ENCODE peak calls at places on chromosomes 1 and 21, in four cellular contexts. One of them, this sample, is unnamed.

GRCh38 chr21:46425566-46425965 is 33.1 kb upstream of the DIP2A start:
- DNase-seq in brain microvascular endothelial cell: no peak
- DNase-seq in astrocyte of the spinal cord: no peak
- DNase-seq in astrocyte of the cerebellum: no peak
- DNase-seq in this sample: no peak

GRCh38 chr1:42133809-42134526 is 19.2 kb upstream of the GUCA2B start:
- DNase-seq in astrocyte of the cerebellum: no peak
- DNase-seq in astrocyte of the spinal cord: no peak
- DNase-seq in brain microvascular endothelial cell: no peak
- DNase-seq in this sample: no peak

GRCh38 chr21:43207868-43208267 is 39.1 kb downstream of the CRYAA start:
- DNase-seq in astrocyte of the cerebellum: no peak
- DNase-seq in astrocyte of the spinal cord: no peak
- DNase-seq in brain microvascular endothelial cell: no peak
- DNase-seq in this sample: no peak

GRCh38 chr1:225896937-225897549 is 8.1 kb upstream of the LEFTY1 start:
- DNase-seq in brain microvascular endothelial cell: no peak
- DNase-seq in astrocyte of the spinal cord: no peak
- DNase-seq in astrocyte of the cerebellum: no peak
- DNase-seq in this sample: no peak

GRCh38 chr1:111225717-111226400 is 1.7 kb upstream of the CHI3L2 start:
- DNase-seq in astrocyte of the cerebellum: peak
- DNase-seq in brain microvascular endothelial cell: no peak
- DNase-seq in astrocyte of the spinal cord: peak
- DNase-seq in this sample: no peak

GRCh38 chr1:111216751-111217150 is 10.8 kb upstream of the CHI3L2 start:
- DNase-seq in brain microvascular endothelial cell: no peak
- DNase-seq in astrocyte of the cerebellum: no peak
- DNase-seq in astrocyte of the spinal cord: no peak
- DNase-seq in this sample: no peak

GRCh38 chr1:83741348-83741747 is 257.6 kb downstream of the TTLL7 start:
- DNase-seq in astrocyte of the cerebellum: no peak
- DNase-seq in astrocyte of the spinal cord: no peak
- DNase-seq in brain microvascular endothelial cell: no peak
- DNase-seq in this sample: no peak

GRCh38 chr1:9714257-9714718 is 62.8 kb downstream of the PIK3CD start:
- DNase-seq in astrocyte of the spinal cord: no peak
- DNase-seq in astrocyte of the cerebellum: no peak
- DNase-seq in brain microvascular endothelial cell: no peak
- DNase-seq in this sample: no peak

GRCh38 chr1:201155354-201155753 is 1.1 kb upstream of the TMEM9 start:
- DNase-seq in astrocyte of the spinal cord: no peak
- DNase-seq in astrocyte of the cerebellum: no peak
- DNase-seq in brain microvascular endothelial cell: no peak
- DNase-seq in this sample: no peak

GRCh38 chr1:243542726-243543415 is 287.0 kb downstream of the SDCCAG8 start:
- DNase-seq in astrocyte of the cerebellum: no peak
- DNase-seq in brain microvascular endothelial cell: no peak
- DNase-seq in astrocyte of the spinal cord: no peak
- DNase-seq in this sample: no peak

GRCh38 chr1:41898191-41898713 is 20.5 kb downstream of the HIVEP3 start:
- DNase-seq in astrocyte of the spinal cord: peak
- DNase-seq in astrocyte of the cerebellum: no peak
- DNase-seq in brain microvascular endothelial cell: no peak
- DNase-seq in this sample: peak

GRCh38 chr1:151972533-151973270 is 21.0 kb downstream of the S100A10 start:
- DNase-seq in brain microvascular endothelial cell: peak
- DNase-seq in astrocyte of the spinal cord: peak
- DNase-seq in astrocyte of the cerebellum: peak
- DNase-seq in this sample: peak

GRCh38 chr1:61337037-61337436 is 254.7 kb downstream of the NFIA start:
- DNase-seq in astrocyte of the spinal cord: no peak
- DNase-seq in astrocyte of the cerebellum: no peak
- DNase-seq in brain microvascular endothelial cell: no peak
- DNase-seq in this sample: peak

GRCh38 chr1:55885619-55886018 is 670.5 kb upstream of the USP24 start:
- DNase-seq in astrocyte of the cerebellum: no peak
- DNase-seq in brain microvascular endothelial cell: no peak
- DNase-seq in astrocyte of the spinal cord: no peak
- DNase-seq in this sample: no peak

GRCh38 chr21:28396421-28396820 is 596.3 kb downstream of the LTN1 start:
- DNase-seq in astrocyte of the spinal cord: no peak
- DNase-seq in astrocyte of the cerebellum: no peak
- DNase-seq in brain microvascular endothelial cell: no peak
- DNase-seq in this sample: no peak

GRCh38 chr1:222096476-222096772 is 354.5 kb upstream of the DUSP10 start:
- DNase-seq in brain microvascular endothelial cell: no peak
- DNase-seq in astrocyte of the cerebellum: no peak
- DNase-seq in astrocyte of the spinal cord: no peak
- DNase-seq in this sample: no peak

GRCh38 chr1:227900571-227901051 is 47.1 kb downstream of the WNT9A start:
- DNase-seq in astrocyte of the cerebellum: no peak
- DNase-seq in brain microvascular endothelial cell: no peak
- DNase-seq in astrocyte of the spinal cord: no peak
- DNase-seq in this sample: no peak

GRCh38 chr1:5503556-5504363 is 488.5 kb downstream of the NPHP4 start:
- DNase-seq in brain microvascular endothelial cell: no peak
- DNase-seq in astrocyte of the cerebellum: no peak
- DNase-seq in astrocyte of the spinal cord: no peak
- DNase-seq in this sample: no peak

GRCh38 chr1:15501208-15502032 is 22.6 kb downstream of the CASP9 start:
- DNase-seq in astrocyte of the spinal cord: peak
- DNase-seq in brain microvascular endothelial cell: peak
- DNase-seq in astrocyte of the cerebellum: peak
- DNase-seq in this sample: peak

GRCh38 chr1:94806451-94806861 is 13.7 kb upstream of the SLC44A3 start:
- DNase-seq in astrocyte of the spinal cord: no peak
- DNase-seq in astrocyte of the cerebellum: no peak
- DNase-seq in brain microvascular endothelial cell: no peak
- DNase-seq in this sample: peak

GRCh38 chr21:35113064-35113463 is 64.0 kb upstream of the RUNX1 start:
- DNase-seq in astrocyte of the cerebellum: no peak
- DNase-seq in astrocyte of the spinal cord: no peak
- DNase-seq in brain microvascular endothelial cell: peak
- DNase-seq in this sample: peak

GRCh38 chr1:112618114-112618720 is 724 bp downstream of the ST7L start:
- DNase-seq in astrocyte of the spinal cord: peak
- DNase-seq in astrocyte of the cerebellum: no peak
- DNase-seq in brain microvascular endothelial cell: peak
- DNase-seq in this sample: peak

GRCh38 chr1:208137144-208137682 is 107.0 kb downstream of the PLXNA2 start:
- DNase-seq in astrocyte of the cerebellum: peak
- DNase-seq in astrocyte of the spinal cord: peak
- DNase-seq in brain microvascular endothelial cell: no peak
- DNase-seq in this sample: peak

GRCh38 chr1:15345711-15346355 is 63.9 kb upstream of the EFHD2 start:
- DNase-seq in astrocyte of the spinal cord: no peak
- DNase-seq in brain microvascular endothelial cell: no peak
- DNase-seq in astrocyte of the cerebellum: no peak
- DNase-seq in this sample: no peak

GRCh38 chr1:65471901-65472332 is 51.4 kb downstream of the LEPR start:
- DNase-seq in brain microvascular endothelial cell: no peak
- DNase-seq in astrocyte of the cerebellum: no peak
- DNase-seq in astrocyte of the spinal cord: no peak
- DNase-seq in this sample: peak

GRCh38 chr1:193951989-193952388 is 765.6 kb upstream of the B3GALT2 start:
- DNase-seq in astrocyte of the cerebellum: no peak
- DNase-seq in astrocyte of the spinal cord: no peak
- DNase-seq in brain microvascular endothelial cell: no peak
- DNase-seq in this sample: no peak

GRCh38 chr1:228979325-228979699 is 244.0 kb downstream of the RHOU start:
- DNase-seq in astrocyte of the spinal cord: no peak
- DNase-seq in astrocyte of the cerebellum: no peak
- DNase-seq in brain microvascular endothelial cell: no peak
- DNase-seq in this sample: no peak

GRCh38 chr1:19165501-19165900 is 44.6 kb downstream of the UBR4 start:
- DNase-seq in astrocyte of the spinal cord: no peak
- DNase-seq in astrocyte of the cerebellum: no peak
- DNase-seq in brain microvascular endothelial cell: no peak
- DNase-seq in this sample: peak

GRCh38 chr1:54290443-54291184 is 90.6 kb downstream of the MRPL37 start:
- DNase-seq in brain microvascular endothelial cell: no peak
- DNase-seq in astrocyte of the cerebellum: no peak
- DNase-seq in astrocyte of the spinal cord: peak
- DNase-seq in this sample: peak

GRCh38 chr1:3409737-3410434 is 44.6 kb upstream of the ARHGEF16 start:
- DNase-seq in astrocyte of the spinal cord: peak
- DNase-seq in astrocyte of the cerebellum: peak
- DNase-seq in brain microvascular endothelial cell: peak
- DNase-seq in this sample: peak

GRCh38 chr1:178609015-178609414 is 96.1 kb downstream of the TEX35 start:
- DNase-seq in brain microvascular endothelial cell: no peak
- DNase-seq in astrocyte of the cerebellum: no peak
- DNase-seq in astrocyte of the spinal cord: peak
- DNase-seq in this sample: peak

GRCh38 chr1:190474587-190475305 is 2.9 kb downstream of the BRINP3 start:
- DNase-seq in astrocyte of the spinal cord: peak
- DNase-seq in astrocyte of the cerebellum: no peak
- DNase-seq in brain microvascular endothelial cell: no peak
- DNase-seq in this sample: no peak

GRCh38 chr1:192887426-192887825 is 78.6 kb downstream of the RGS2 start:
- DNase-seq in astrocyte of the spinal cord: no peak
- DNase-seq in astrocyte of the cerebellum: no peak
- DNase-seq in brain microvascular endothelial cell: no peak
- DNase-seq in this sample: no peak

GRCh38 chr1:18396247-18396646 is 84.5 kb upstream of the KLHDC7A start:
- DNase-seq in brain microvascular endothelial cell: no peak
- DNase-seq in astrocyte of the cerebellum: no peak
- DNase-seq in astrocyte of the spinal cord: no peak
- DNase-seq in this sample: peak

GRCh38 chr1:234531181-234532132 is 52.5 kb upstream of the TARBP1 start:
- DNase-seq in astrocyte of the cerebellum: peak
- DNase-seq in brain microvascular endothelial cell: peak
- DNase-seq in astrocyte of the spinal cord: peak
- DNase-seq in this sample: peak

GRCh38 chr1:5901841-5902240 is 90.4 kb downstream of the NPHP4 start:
- DNase-seq in astrocyte of the spinal cord: no peak
- DNase-seq in astrocyte of the cerebellum: no peak
- DNase-seq in brain microvascular endothelial cell: no peak
- DNase-seq in this sample: no peak

GRCh38 chr1:153402226-153402625 is 11.4 kb upstream of the S100A8 start:
- DNase-seq in brain microvascular endothelial cell: no peak
- DNase-seq in astrocyte of the spinal cord: no peak
- DNase-seq in astrocyte of the cerebellum: no peak
- DNase-seq in this sample: no peak

GRCh38 chr1:153397924-153398651 is 7.2 kb upstream of the S100A8 start:
- DNase-seq in astrocyte of the cerebellum: no peak
- DNase-seq in astrocyte of the spinal cord: no peak
- DNase-seq in brain microvascular endothelial cell: no peak
- DNase-seq in this sample: no peak

GRCh38 chr1:153401461-153401860 is 10.6 kb upstream of the S100A8 start:
- DNase-seq in astrocyte of the spinal cord: no peak
- DNase-seq in brain microvascular endothelial cell: no peak
- DNase-seq in astrocyte of the cerebellum: no peak
- DNase-seq in this sample: no peak

GRCh38 chr1:153399401-153400055 is 8.7 kb upstream of the S100A8 start:
- DNase-seq in brain microvascular endothelial cell: no peak
- DNase-seq in astrocyte of the spinal cord: no peak
- DNase-seq in astrocyte of the cerebellum: no peak
- DNase-seq in this sample: no peak

DNA sequence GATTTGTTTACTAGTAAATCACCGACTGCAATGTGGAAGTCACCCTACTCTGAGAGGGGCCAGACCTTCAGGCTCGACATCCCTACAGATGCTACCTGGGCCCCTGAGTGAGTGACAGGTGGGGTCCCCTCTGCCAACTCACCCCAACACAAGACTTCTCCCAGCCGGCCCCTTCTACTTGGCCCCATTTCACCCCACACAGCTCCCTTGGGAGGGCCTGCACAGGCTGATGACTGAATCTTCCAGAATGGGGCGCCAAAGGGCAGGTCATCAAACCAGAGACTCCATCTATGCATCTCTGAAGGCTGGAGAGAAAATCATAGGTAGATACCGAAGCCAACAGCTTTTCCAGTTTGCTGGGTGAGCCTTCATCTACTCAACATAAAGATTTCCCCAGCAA is 9.4 kb upstream of the S100A8 start:
- DNase-seq in brain microvascular endothelial cell: no peak
- DNase-seq in astrocyte of the cerebellum: no peak
- DNase-seq in astrocyte of the spinal cord: no peak
- DNase-seq in this sample: no peak
- TF ChIP-seq CTCF in brain microvascular endothelial cell: peak
- TF ChIP-seq CTCF in astrocyte of the cerebellum: no peak
- TF ChIP-seq CTCF in astrocyte of the spinal cord: no peak
- TF ChIP-seq CTCF in this sample: peak

DNA sequence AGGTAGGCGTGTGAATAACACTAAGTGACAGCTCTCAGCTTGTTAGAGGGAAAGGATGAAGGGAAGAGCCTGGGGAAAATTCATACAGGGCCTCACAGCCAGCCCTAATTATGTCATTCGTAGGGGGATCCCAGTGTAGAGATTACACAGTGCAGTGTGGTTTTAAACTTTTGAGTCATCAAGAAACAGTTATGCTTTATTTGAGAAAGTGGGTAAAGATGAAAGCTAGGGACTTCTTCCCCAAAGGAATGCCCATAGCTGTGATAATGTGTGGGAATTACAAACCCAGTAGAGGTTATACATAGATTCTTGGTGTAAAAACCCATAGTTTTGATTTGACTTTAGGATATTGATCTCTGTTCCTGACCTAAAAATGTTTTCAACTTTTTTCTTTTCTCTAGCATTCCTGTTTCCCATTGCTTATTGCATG is 1.9 kb downstream of the TTF2 start:
- DNase-seq in brain microvascular endothelial cell: peak
- DNase-seq in astrocyte of the spinal cord: peak
- DNase-seq in astrocyte of the cerebellum: peak
- DNase-seq in this sample: peak
- H3K4me3 ChIP-seq in brain microvascular endothelial cell: no peak
- H3K4me3 ChIP-seq in astrocyte of the spinal cord: no peak
- H3K4me3 ChIP-seq in astrocyte of the cerebellum: no peak
- H3K4me3 ChIP-seq in this sample: no peak

GRCh38 chr1:86812286-86812685 is 101.6 kb downstream of the SELENOF start:
- DNase-seq in astrocyte of the cerebellum: no peak
- DNase-seq in astrocyte of the spinal cord: no peak
- DNase-seq in brain microvascular endothelial cell: no peak
- DNase-seq in this sample: no peak

GRCh38 chr1:86811128-86811527 is 102.8 kb downstream of the SELENOF start:
- DNase-seq in astrocyte of the cerebellum: no peak
- DNase-seq in astrocyte of the spinal cord: no peak
- DNase-seq in brain microvascular endothelial cell: no peak
- DNase-seq in this sample: no peak

GRCh38 chr1:86811539-86811938 is 102.4 kb downstream of the SELENOF start:
- DNase-seq in astrocyte of the spinal cord: no peak
- DNase-seq in brain microvascular endothelial cell: no peak
- DNase-seq in astrocyte of the cerebellum: no peak
- DNase-seq in this sample: no peak
- TF ChIP-seq CTCF in astrocyte of the spinal cord: no peak
- TF ChIP-seq CTCF in brain microvascular endothelial cell: peak
- TF ChIP-seq CTCF in astrocyte of the cerebellum: peak
- TF ChIP-seq CTCF in this sample: peak

DNA sequence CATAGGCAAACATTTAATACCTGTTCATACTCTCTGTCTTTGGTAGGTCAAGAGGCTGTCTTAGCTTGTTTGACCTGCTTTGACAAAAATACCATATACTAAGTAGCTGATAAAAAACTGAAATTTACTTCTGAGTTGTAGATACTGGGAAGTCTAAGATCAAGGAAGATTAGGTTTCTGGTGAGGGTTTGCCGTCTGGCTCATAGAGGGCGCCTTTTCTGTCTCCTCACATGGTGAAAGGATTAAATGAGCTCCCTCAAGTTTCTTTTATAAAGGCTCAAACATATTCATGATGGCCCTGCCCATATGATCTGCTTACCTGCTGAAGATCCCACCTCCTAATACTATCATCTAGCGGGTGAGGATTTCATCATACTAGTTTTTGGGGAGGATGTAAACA is 1076.1 kb upstream of the NCAM2 start:
- DNase-seq in astrocyte of the cerebellum: no peak
- DNase-seq in astrocyte of the spinal cord: no peak
- DNase-seq in brain microvascular endothelial cell: no peak
- DNase-seq in this sample: no peak
- H3K4me3 ChIP-seq in astrocyte of the cerebellum: no peak
- H3K4me3 ChIP-seq in astrocyte of the spinal cord: no peak
- H3K4me3 ChIP-seq in brain microvascular endothelial cell: no peak
- H3K4me3 ChIP-seq in this sample: no peak

This sample was measured in fibroblast of mammary gland.